ENCODE peak calls at places on chromosomes 6 and 20, in seven cellular contexts. One of them, this sample, is unnamed.

GRCh38 chr6:157912326-157912725 is 69.3 kb upstream of the SYNJ2 start:
- DNase-seq in KBM-7: no peak
- DNase-seq in EL: peak
- DNase-seq in astrocyte of the cerebellum: peak
- DNase-seq in GM10248: no peak
- DNase-seq in stimulated activated CD4-positive, alpha-beta T cell treated with anti-CD3 and anti-CD28 coated beads, Interleukin-1b, Interleukin-23, amount 100 ng/mL, for 48 hours: no peak
- DNase-seq in GM03348: peak
- DNase-seq in this sample: no peak

GRCh38 chr6:26195376-26195923 is 108.2 kb downstream of the HFE start:
- DNase-seq in KBM-7: peak
- DNase-seq in EL: peak
- DNase-seq in astrocyte of the cerebellum: peak
- DNase-seq in GM10248: peak
- DNase-seq in stimulated activated CD4-positive, alpha-beta T cell treated with anti-CD3 and anti-CD28 coated beads, Interleukin-1b, Interleukin-23, amount 100 ng/mL, for 48 hours: peak
- DNase-seq in GM03348: peak
- DNase-seq in this sample: no peak

GRCh38 chr6:27239258-27239657 is 8.2 kb upstream of the PRSS16 start:
- DNase-seq in KBM-7: no peak
- DNase-seq in EL: no peak
- DNase-seq in astrocyte of the cerebellum: no peak
- DNase-seq in GM10248: no peak
- DNase-seq in stimulated activated CD4-positive, alpha-beta T cell treated with anti-CD3 and anti-CD28 coated beads, Interleukin-1b, Interleukin-23, amount 100 ng/mL, for 48 hours: no peak
- DNase-seq in GM03348: no peak
- DNase-seq in this sample: no peak

GRCh38 chr6:43949451-43950110 is 177.7 kb downstream of the MRPL14 start:
- DNase-seq in KBM-7: no peak
- DNase-seq in EL: peak
- DNase-seq in astrocyte of the cerebellum: peak
- DNase-seq in GM10248: no peak
- DNase-seq in stimulated activated CD4-positive, alpha-beta T cell treated with anti-CD3 and anti-CD28 coated beads, Interleukin-1b, Interleukin-23, amount 100 ng/mL, for 48 hours: no peak
- DNase-seq in GM03348: peak
- DNase-seq in this sample: no peak

GRCh38 chr6:49607391-49607982 is 29.2 kb downstream of the RHAG start:
- DNase-seq in KBM-7: no peak
- DNase-seq in EL: no peak
- DNase-seq in astrocyte of the cerebellum: no peak
- DNase-seq in GM10248: no peak
- DNase-seq in stimulated activated CD4-positive, alpha-beta T cell treated with anti-CD3 and anti-CD28 coated beads, Interleukin-1b, Interleukin-23, amount 100 ng/mL, for 48 hours: no peak
- DNase-seq in GM03348: no peak
- DNase-seq in this sample: no peak

GRCh38 chr6:147922764-147923163 is 414.3 kb downstream of the SAMD5 start:
- DNase-seq in KBM-7: no peak
- DNase-seq in EL: no peak
- DNase-seq in astrocyte of the cerebellum: no peak
- DNase-seq in GM10248: no peak
- DNase-seq in stimulated activated CD4-positive, alpha-beta T cell treated with anti-CD3 and anti-CD28 coated beads, Interleukin-1b, Interleukin-23, amount 100 ng/mL, for 48 hours: no peak
- DNase-seq in GM03348: no peak
- DNase-seq in this sample: no peak

GRCh38 chr6:137165375-137166246 is 7.8 kb downstream of the IL22RA2 start:
- DNase-seq in KBM-7: no peak
- DNase-seq in EL: no peak
- DNase-seq in astrocyte of the cerebellum: no peak
- DNase-seq in GM10248: peak
- DNase-seq in stimulated activated CD4-positive, alpha-beta T cell treated with anti-CD3 and anti-CD28 coated beads, Interleukin-1b, Interleukin-23, amount 100 ng/mL, for 48 hours: no peak
- DNase-seq in GM03348: peak
- DNase-seq in this sample: no peak

GRCh38 chr6:31493875-31494694 is 3.9 kb upstream of the MICB start:
- DNase-seq in KBM-7: peak
- DNase-seq in EL: peak
- DNase-seq in astrocyte of the cerebellum: no peak
- DNase-seq in GM10248: peak
- DNase-seq in stimulated activated CD4-positive, alpha-beta T cell treated with anti-CD3 and anti-CD28 coated beads, Interleukin-1b, Interleukin-23, amount 100 ng/mL, for 48 hours: peak
- DNase-seq in GM03348: peak
- DNase-seq in this sample: peak

GRCh38 chr6:72620866-72621242 is 1.0 kb upstream of the KCNQ5 start:
- DNase-seq in KBM-7: no peak
- DNase-seq in EL: no peak
- DNase-seq in astrocyte of the cerebellum: no peak
- DNase-seq in GM10248: peak
- DNase-seq in stimulated activated CD4-positive, alpha-beta T cell treated with anti-CD3 and anti-CD28 coated beads, Interleukin-1b, Interleukin-23, amount 100 ng/mL, for 48 hours: peak
- DNase-seq in GM03348: peak
- DNase-seq in this sample: no peak

GRCh38 chr6:116685437-116685993 is 4.5 kb downstream of the KPNA5 start:
- DNase-seq in KBM-7: no peak
- DNase-seq in EL: no peak
- DNase-seq in astrocyte of the cerebellum: no peak
- DNase-seq in GM10248: no peak
- DNase-seq in stimulated activated CD4-positive, alpha-beta T cell treated with anti-CD3 and anti-CD28 coated beads, Interleukin-1b, Interleukin-23, amount 100 ng/mL, for 48 hours: no peak
- DNase-seq in GM03348: no peak
- DNase-seq in this sample: no peak

GRCh38 chr20:39874049-39874893 is 814.8 kb downstream of the MAFB start:
- DNase-seq in KBM-7: peak
- DNase-seq in EL: peak
- DNase-seq in astrocyte of the cerebellum: peak
- DNase-seq in GM10248: peak
- DNase-seq in stimulated activated CD4-positive, alpha-beta T cell treated with anti-CD3 and anti-CD28 coated beads, Interleukin-1b, Interleukin-23, amount 100 ng/mL, for 48 hours: peak
- DNase-seq in GM03348: peak
- DNase-seq in this sample: peak

GRCh38 chr20:60011512-60012507 is 53.6 kb downstream of the CDH26 start:
- DNase-seq in KBM-7: peak
- DNase-seq in EL: no peak
- DNase-seq in astrocyte of the cerebellum: no peak
- DNase-seq in GM10248: no peak
- DNase-seq in stimulated activated CD4-positive, alpha-beta T cell treated with anti-CD3 and anti-CD28 coated beads, Interleukin-1b, Interleukin-23, amount 100 ng/mL, for 48 hours: no peak
- DNase-seq in GM03348: no peak
- DNase-seq in this sample: no peak

GRCh38 chr20:51960004-51960403 is 157.7 kb upstream of the SALL4 start:
- DNase-seq in KBM-7: no peak
- DNase-seq in EL: no peak
- DNase-seq in astrocyte of the cerebellum: no peak
- DNase-seq in GM10248: no peak
- DNase-seq in stimulated activated CD4-positive, alpha-beta T cell treated with anti-CD3 and anti-CD28 coated beads, Interleukin-1b, Interleukin-23, amount 100 ng/mL, for 48 hours: no peak
- DNase-seq in GM03348: no peak
- DNase-seq in this sample: no peak

GRCh38 chr20:46767127-46767761 is 57.8 kb downstream of the SLC2A10 start:
- DNase-seq in KBM-7: peak
- DNase-seq in EL: peak
- DNase-seq in astrocyte of the cerebellum: no peak
- DNase-seq in GM10248: peak
- DNase-seq in stimulated activated CD4-positive, alpha-beta T cell treated with anti-CD3 and anti-CD28 coated beads, Interleukin-1b, Interleukin-23, amount 100 ng/mL, for 48 hours: no peak
- DNase-seq in GM03348: peak
- DNase-seq in this sample: no peak

GRCh38 chr6:63560806-63561672 is 11.2 kb upstream of the LOC128125822 start:
- DNase-seq in KBM-7: no peak
- DNase-seq in EL: no peak
- DNase-seq in astrocyte of the cerebellum: no peak
- DNase-seq in GM10248: no peak
- DNase-seq in stimulated activated CD4-positive, alpha-beta T cell treated with anti-CD3 and anti-CD28 coated beads, Interleukin-1b, Interleukin-23, amount 100 ng/mL, for 48 hours: no peak
- DNase-seq in GM03348: peak
- DNase-seq in this sample: no peak

GRCh38 chr6:121760191-121760590 is 324.7 kb downstream of the GJA1 start:
- DNase-seq in KBM-7: no peak
- DNase-seq in EL: no peak
- DNase-seq in astrocyte of the cerebellum: no peak
- DNase-seq in GM10248: no peak
- DNase-seq in stimulated activated CD4-positive, alpha-beta T cell treated with anti-CD3 and anti-CD28 coated beads, Interleukin-1b, Interleukin-23, amount 100 ng/mL, for 48 hours: no peak
- DNase-seq in GM03348: no peak
- DNase-seq in this sample: no peak

GRCh38 chr6:85357651-85358050 is 92.2 kb upstream of the NT5E start:
- DNase-seq in KBM-7: no peak
- DNase-seq in EL: peak
- DNase-seq in astrocyte of the cerebellum: no peak
- DNase-seq in GM10248: no peak
- DNase-seq in stimulated activated CD4-positive, alpha-beta T cell treated with anti-CD3 and anti-CD28 coated beads, Interleukin-1b, Interleukin-23, amount 100 ng/mL, for 48 hours: no peak
- DNase-seq in GM03348: no peak
- DNase-seq in this sample: no peak

GRCh38 chr6:15389759-15390723 is 144.2 kb downstream of the JARID2 start:
- DNase-seq in KBM-7: peak
- DNase-seq in EL: peak
- DNase-seq in astrocyte of the cerebellum: peak
- DNase-seq in GM10248: peak
- DNase-seq in stimulated activated CD4-positive, alpha-beta T cell treated with anti-CD3 and anti-CD28 coated beads, Interleukin-1b, Interleukin-23, amount 100 ng/mL, for 48 hours: no peak
- DNase-seq in GM03348: peak
- DNase-seq in this sample: no peak

GRCh38 chr20:57652865-57653545 is 32.8 kb upstream of the ZBP1 start:
- DNase-seq in KBM-7: no peak
- DNase-seq in EL: no peak
- DNase-seq in astrocyte of the cerebellum: no peak
- DNase-seq in GM10248: peak
- DNase-seq in stimulated activated CD4-positive, alpha-beta T cell treated with anti-CD3 and anti-CD28 coated beads, Interleukin-1b, Interleukin-23, amount 100 ng/mL, for 48 hours: no peak
- DNase-seq in GM03348: peak
- DNase-seq in this sample: peak

GRCh38 chr6:157642736-157643135 is 180.3 kb upstream of the SNX9 start:
- DNase-seq in KBM-7: no peak
- DNase-seq in EL: no peak
- DNase-seq in astrocyte of the cerebellum: no peak
- DNase-seq in GM10248: no peak
- DNase-seq in stimulated activated CD4-positive, alpha-beta T cell treated with anti-CD3 and anti-CD28 coated beads, Interleukin-1b, Interleukin-23, amount 100 ng/mL, for 48 hours: no peak
- DNase-seq in GM03348: no peak
- DNase-seq in this sample: no peak

GRCh38 chr20:4170621-4171537 is 155.5 kb upstream of the RNF24 start:
- DNase-seq in KBM-7: no peak
- DNase-seq in EL: no peak
- DNase-seq in astrocyte of the cerebellum: no peak
- DNase-seq in GM10248: no peak
- DNase-seq in stimulated activated CD4-positive, alpha-beta T cell treated with anti-CD3 and anti-CD28 coated beads, Interleukin-1b, Interleukin-23, amount 100 ng/mL, for 48 hours: no peak
- DNase-seq in GM03348: no peak
- DNase-seq in this sample: no peak

GRCh38 chr6:167836722-167837121 is 10.0 kb downstream of the AFDN start:
- DNase-seq in KBM-7: no peak
- DNase-seq in EL: no peak
- DNase-seq in astrocyte of the cerebellum: no peak
- DNase-seq in GM10248: no peak
- DNase-seq in stimulated activated CD4-positive, alpha-beta T cell treated with anti-CD3 and anti-CD28 coated beads, Interleukin-1b, Interleukin-23, amount 100 ng/mL, for 48 hours: no peak
- DNase-seq in GM03348: no peak
- DNase-seq in this sample: no peak

GRCh38 chr6:3471711-3472110 is 14.9 kb upstream of the SLC22A23 start:
- DNase-seq in KBM-7: no peak
- DNase-seq in EL: no peak
- DNase-seq in astrocyte of the cerebellum: no peak
- DNase-seq in GM10248: no peak
- DNase-seq in stimulated activated CD4-positive, alpha-beta T cell treated with anti-CD3 and anti-CD28 coated beads, Interleukin-1b, Interleukin-23, amount 100 ng/mL, for 48 hours: no peak
- DNase-seq in GM03348: peak
- DNase-seq in this sample: no peak

GRCh38 chr20:47957135-47957534 is 171.9 kb upstream of the SULF2 start:
- DNase-seq in KBM-7: no peak
- DNase-seq in EL: no peak
- DNase-seq in astrocyte of the cerebellum: no peak
- DNase-seq in GM10248: no peak
- DNase-seq in stimulated activated CD4-positive, alpha-beta T cell treated with anti-CD3 and anti-CD28 coated beads, Interleukin-1b, Interleukin-23, amount 100 ng/mL, for 48 hours: no peak
- DNase-seq in GM03348: no peak
- DNase-seq in this sample: no peak

GRCh38 chr6:134741193-134741521 is 208.7 kb downstream of the ALDH8A1 start:
- DNase-seq in KBM-7: no peak
- DNase-seq in EL: no peak
- DNase-seq in astrocyte of the cerebellum: no peak
- DNase-seq in GM10248: no peak
- DNase-seq in stimulated activated CD4-positive, alpha-beta T cell treated with anti-CD3 and anti-CD28 coated beads, Interleukin-1b, Interleukin-23, amount 100 ng/mL, for 48 hours: no peak
- DNase-seq in GM03348: no peak
- DNase-seq in this sample: no peak

GRCh38 chr6:42294759-42295158 is 77.1 kb upstream of the MRPS10 start:
- DNase-seq in KBM-7: no peak
- DNase-seq in EL: peak
- DNase-seq in astrocyte of the cerebellum: no peak
- DNase-seq in GM10248: no peak
- DNase-seq in stimulated activated CD4-positive, alpha-beta T cell treated with anti-CD3 and anti-CD28 coated beads, Interleukin-1b, Interleukin-23, amount 100 ng/mL, for 48 hours: no peak
- DNase-seq in GM03348: peak
- DNase-seq in this sample: no peak